ENCODE peak calls at places on chromosomes 11 and 22, in six cellular contexts. F is stimulated activated CD4-positive, alpha-beta T cell treated with anti-CD3 and anti-CD28 coated beads, TNF-alpha, amount 100 ng/mL, for 24 hours; G is DMS 273 treated with DMSO at 0.1 percent for 48 hours; I is HFFc6; W is fibroblast of lung; B is GM03348. M is an unnamed sample.

GRCh38 chr11:70470127-70470526 is 71.8 kb downstream of the CTTN start:
- DNase-seq in F (no peak), G (peak; percentile 91), I (no peak), W (peak; percentile 80), B (no peak), M (no peak)

GRCh38 chr22:27192135-27192900 is 534.9 kb downstream of the MIAT start:
- DNase-seq in F (no peak), G (no peak), I (no peak), W (peak; percentile 76), B (no peak), M (no peak)

GRCh38 chr11:74820763-74821162 is 72.1 kb downstream of the RNF169 start:
- DNase-seq in F (no peak), G (no peak), I (peak; percentile 89), W (peak; percentile 96), B (peak; percentile 82), M (no peak)

GRCh38 chr11:76456571-76456970 is 11.8 kb downstream of the EMSY start:
- DNase-seq in F (no peak), G (no peak), I (no peak), W (peak; percentile 16), B (no peak), M (no peak)

GRCh38 chr11:7677801-7678201 is 4.5 kb upstream of the CYB5R2 start:
- DNase-seq in F (no peak), G (no peak), I (peak; percentile 42), W (no peak), B (no peak), M (no peak)

GRCh38 chr11:87722756-87723599 is 452.3 kb downstream of the RAB38 start:
- DNase-seq in F (no peak), G (no peak), I (no peak), W (peak; percentile 13), B (peak; percentile 46), M (no peak)

GRCh38 chr11:122785156-122785605 is 53.1 kb upstream of the CRTAM start:
- DNase-seq in F (no peak), G (no peak), I (no peak), W (no peak), B (no peak), M (no peak)

GRCh38 chr11:110907629-110908028 is 195.4 kb upstream of the ARHGAP20 start:
- DNase-seq in F (no peak), G (peak; percentile 3), I (peak; percentile 87), W (peak; percentile 99), B (peak; percentile 36), M (no peak)

GRCh38 chr11:126658306-126659056 is 303.0 kb downstream of the ST3GAL4 start:
- DNase-seq in F (no peak), G (no peak), I (no peak), W (no peak), B (no peak), M (no peak)

GRCh38 chr11:88231894-88232482 is 56.7 kb upstream of the RAB38 start:
- DNase-seq in F (no peak), G (no peak), I (peak; percentile 47), W (peak; percentile 37), B (peak; percentile 58), M (no peak)

GRCh38 chr22:19378362-19378711 is 53.2 kb downstream of the HIRA start:
- DNase-seq in F (no peak), G (no peak), I (no peak), W (no peak), B (no peak), M (no peak)

GRCh38 chr11:115803341-115803740 is 299.1 kb upstream of the CADM1 start:
- DNase-seq in F (no peak), G (no peak), I (no peak), W (no peak), B (no peak), M (no peak)

GRCh38 chr22:27925331-27925730 is 6.3 kb upstream of the PITPNB start:
- DNase-seq in F (no peak), G (no peak), I (no peak), W (no peak), B (no peak), M (no peak)

GRCh38 chr11:110891411-110891810 is 179.2 kb upstream of the ARHGAP20 start:
- DNase-seq in F (no peak), G (no peak), I (peak; percentile 37), W (peak; percentile 75), B (peak; percentile 60), M (no peak)

GRCh38 chr11:100557830-100558611 is 129.1 kb upstream of the ARHGAP42 start:
- DNase-seq in F (no peak), G (no peak), I (no peak), W (peak; percentile 68), B (peak; percentile 41), M (no peak)

GRCh38 chr11:126874831-126875230 is 125.7 kb downstream of the KIRREL3 start:
- DNase-seq in F (no peak), G (no peak), I (no peak), W (peak; percentile 33), B (no peak), M (no peak)

GRCh38 chr11:93370260-93370659 is 39.7 kb downstream of the DEUP1 start:
- DNase-seq in F (no peak), G (no peak), I (peak; percentile 62), W (peak; percentile 50), B (peak; percentile 25), M (no peak)

GRCh38 chr11:77211040-77211451 is 83.0 kb downstream of the MYO7A start:
- DNase-seq in F (no peak), G (no peak), I (no peak), W (no peak), B (no peak), M (no peak)

GRCh38 chr22:17842386-17842785 is 68.1 kb upstream of the BID start:
- DNase-seq in F (no peak), G (no peak), I (no peak), W (no peak), B (no peak), M (peak; percentile 12)

GRCh38 chr11:64007160-64007628 is 21.0 kb downstream of the OTUB1 start:
- DNase-seq in F (no peak), G (no peak), I (peak; percentile 13), W (peak; percentile 34), B (peak; percentile 70), M (no peak)

GRCh38 chr11:61603667-61604066 is 22.8 kb upstream of the SYT7 start:
- DNase-seq in F (no peak), G (no peak), I (no peak), W (no peak), B (no peak), M (no peak)

GRCh38 chr11:3157381-3158130 is 7.6 kb downstream of the OSBPL5 start:
- DNase-seq in F (no peak), G (no peak), I (no peak), W (peak; percentile 17), B (no peak), M (no peak)

GRCh38 chr11:41963406-41963805 is 504.0 kb upstream of the LRRC4C start:
- DNase-seq in F (no peak), G (no peak), I (no peak), W (no peak), B (no peak), M (no peak)

GRCh38 chr11:119790476-119790875 is 61.5 kb upstream of the NECTIN1 start:
- DNase-seq in F (no peak), G (no peak), I (no peak), W (no peak), B (no peak), M (no peak)